ENCODE peak calls at places on chromosome 19, in seven cellular contexts. G is CD4-positive, alpha-beta T cell; A is nephron progenitor cell; B is GM12878; O is fibroblast of mammary gland; Y is pancreas; U is IMR-90. E is an unnamed sample.

GRCh38 chr19:49585023-49585422 is 3.9 kb downstream of the PRRG2 start:
- DNase-seq in G (no peak), A (peak; percentile 68), B (no peak), O (no peak), Y (peak; percentile 46), U (no peak), E (no peak)

GRCh38 chr19:51749979-51750378 is 1.7 kb downstream of the FPR1 start:
- DNase-seq in G (no peak), A (no peak), B (no peak), O (peak; percentile 64), Y (no peak), U (no peak), E (no peak)

GRCh38 chr19:23410155-23410554 is 14.9 kb upstream of the ZNF91 start:
- DNase-seq in G (no peak), A (no peak), B (no peak), O (no peak), Y (no peak), U (no peak), E (no peak)

GRCh38 chr19:6126335-6126974 is 9.0 kb upstream of the ACSBG2 start:
- DNase-seq in G (no peak), A (no peak), B (peak; percentile 71), O (peak; percentile 69), Y (no peak), U (peak; percentile 71), E (no peak)

GRCh38 chr19:46372901-46373572 is 26.1 kb downstream of the PPP5C start:
- DNase-seq in G (no peak), A (no peak), B (no peak), O (peak; percentile 62), Y (no peak), U (no peak), E (no peak)

GRCh38 chr19:781800-782194 is 15.5 kb upstream of the PTBP1 start:
- DNase-seq in G (no peak), A (no peak), B (no peak), O (no peak), Y (no peak), U (no peak), E (no peak)

GRCh38 chr19:58544591-58545285 is 874 bp downstream of the TRIM28 start:
- DNase-seq in G (peak; percentile 78), A (peak; percentile 83), B (no peak), O (peak; percentile 41), Y (peak; percentile 84), U (peak; percentile 47), E (peak; percentile 88)

GRCh38 chr19:33175886-33176669 is 18.1 kb upstream of the LRP3 start:
- DNase-seq in G (peak; percentile 21), A (no peak), B (no peak), O (peak; percentile 22), Y (peak; percentile 49), U (peak; percentile 30), E (no peak)

GRCh38 chr19:1130801-1131717 is 27.3 kb downstream of the GPX4 start:
- DNase-seq in G (peak; percentile 83), A (no peak), B (no peak), O (no peak), Y (no peak), U (no peak), E (no peak)

GRCh38 chr19:40139533-40140287 is 49.0 kb upstream of the ZNF780A start:
- DNase-seq in G (no peak), A (peak; percentile 12), B (no peak), O (peak; percentile 58), Y (no peak), U (peak; percentile 63), E (no peak)

GRCh38 chr19:35055715-35056179 is 14.2 kb downstream of the HPN start:
- DNase-seq in G (no peak), A (no peak), B (no peak), O (no peak), Y (peak; percentile 18), U (no peak), E (no peak)

GRCh38 chr19:7191946-7192691 is 102.1 kb downstream of the INSR start:
- DNase-seq in G (peak; percentile 44), A (no peak), B (no peak), O (peak; percentile 45), Y (no peak), U (no peak), E (no peak)

GRCh38 chr19:2032296-2032941 is 16.9 kb upstream of the BTBD2 start:
- DNase-seq in G (peak; percentile 61), A (no peak), B (no peak), O (peak; percentile 88), Y (peak; percentile 99), U (peak; percentile 65), E (no peak)

GRCh38 chr19:35363001-35363590 is 4.8 kb downstream of the FFAR3 start:
- DNase-seq in G (no peak), A (no peak), B (no peak), O (no peak), Y (no peak), U (no peak), E (no peak)

GRCh38 chr19:12629215-12629614 is 18.5 kb downstream of the ZNF791 start:
- DNase-seq in G (no peak), A (no peak), B (no peak), O (no peak), Y (no peak), U (no peak), E (no peak)

GRCh38 chr19:12623361-12624031 is 12.8 kb downstream of the ZNF791 start:
- DNase-seq in G (no peak), A (no peak), B (no peak), O (no peak), Y (no peak), U (peak; percentile 47), E (no peak)

GRCh38 chr19:12626958-12627357 is 16.2 kb downstream of the ZNF791 start:
- DNase-seq in G (no peak), A (no peak), B (no peak), O (no peak), Y (no peak), U (no peak), E (no peak)

DNA sequence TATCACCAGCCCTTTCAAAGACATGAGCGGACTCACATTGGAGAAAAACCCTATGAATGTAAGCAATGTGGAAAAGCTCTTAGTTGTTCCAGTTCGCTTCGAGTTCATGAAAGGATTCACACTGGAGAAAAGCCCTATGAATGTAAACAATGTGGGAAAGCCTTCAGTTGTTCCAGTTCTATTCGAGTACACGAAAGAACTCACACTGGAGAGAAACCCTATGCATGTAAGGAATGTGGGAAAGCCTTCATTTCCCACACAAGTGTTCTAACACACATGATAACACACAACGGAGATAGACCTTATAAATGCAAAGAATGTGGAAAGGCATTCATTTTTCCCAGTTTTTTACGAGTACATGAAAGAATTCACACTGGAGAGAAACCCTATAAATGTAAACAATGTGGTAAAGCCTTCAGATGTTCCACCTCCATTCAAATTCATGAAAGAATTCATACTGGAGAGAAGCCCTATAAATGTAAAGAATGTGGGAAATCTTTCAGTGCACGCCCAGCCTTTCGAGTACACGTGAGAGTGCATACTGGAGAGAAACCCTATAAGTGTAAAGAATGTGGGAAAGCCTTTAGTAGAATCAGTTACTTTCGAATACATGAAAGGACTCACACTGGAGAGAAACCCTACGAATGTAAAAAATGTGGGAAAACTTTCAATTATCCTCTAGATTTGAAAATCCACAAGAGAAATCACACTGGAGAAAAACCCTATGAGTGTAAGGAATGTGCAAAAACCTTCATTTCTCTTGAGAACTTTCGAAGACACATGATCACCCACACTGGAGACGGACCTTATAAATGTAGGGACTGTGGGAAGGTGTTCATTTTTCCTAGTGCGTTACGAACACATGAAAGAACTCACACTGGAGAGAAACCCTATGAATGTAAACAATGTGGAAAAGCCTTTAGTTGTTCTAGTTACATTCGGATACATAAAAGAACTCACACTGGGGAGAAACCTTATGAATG is 17.6 kb downstream of the ZNF791 start:
- DNase-seq in G (no peak), A (no peak), B (no peak), O (peak; percentile 54), Y (no peak), U (peak; percentile 17), E (no peak)
- TF ChIP-seq CTCF in G (no peak), A (no peak), B (no peak), O (no peak), Y (no peak), U (no peak), E (no peak)

GRCh38 chr19:21468791-21469190 is 36.6 kb upstream of the ZNF429 start:
- DNase-seq in G (no peak), A (no peak), B (no peak), O (no peak), Y (no peak), U (no peak), E (no peak)
- TF ChIP-seq CTCF in G (no peak), A (no peak), B (no peak), O (no peak), Y (no peak), U (no peak), E (no peak)

GRCh38 chr19:19098084-19098702 is 34.4 kb downstream of the SLC25A42 start:
- DNase-seq in G (no peak), A (no peak), B (no peak), O (no peak), Y (no peak), U (no peak), E (no peak)

GRCh38 chr19:19095691-19096090 is 31.9 kb downstream of the SLC25A42 start:
- DNase-seq in G (no peak), A (no peak), B (no peak), O (no peak), Y (no peak), U (no peak), E (no peak)

GRCh38 chr19:19098703-19099632 is 35.2 kb downstream of the SLC25A42 start:
- DNase-seq in G (no peak), A (no peak), B (no peak), O (no peak), Y (no peak), U (no peak), E (no peak)

GRCh38 chr19:19096641-19097627 is 33.1 kb downstream of the SLC25A42 start:
- DNase-seq in G (no peak), A (no peak), B (no peak), O (no peak), Y (no peak), U (no peak), E (no peak)

DNA sequence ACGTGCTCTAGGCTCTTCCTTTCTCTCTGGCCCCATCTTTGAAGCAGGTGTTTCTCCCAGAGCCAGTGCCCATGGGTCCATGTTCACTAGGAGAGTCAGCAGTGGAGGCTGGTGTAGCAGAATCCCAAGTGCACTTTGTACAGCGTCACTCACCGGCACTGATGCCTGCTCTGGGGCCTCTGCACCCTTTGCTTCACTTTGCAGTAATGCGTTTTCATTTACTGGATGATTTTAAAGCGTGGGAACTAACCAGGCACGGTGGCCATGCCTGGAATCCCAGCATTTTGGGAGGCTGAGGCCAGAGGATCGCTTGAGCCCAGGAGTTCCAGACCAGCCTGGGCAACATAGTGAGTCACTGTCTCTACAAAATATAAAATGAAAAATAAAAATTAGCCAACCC is 30.7 kb downstream of the SLC25A42 start:
- DNase-seq in G (no peak), A (no peak), B (no peak), O (no peak), Y (no peak), U (no peak), E (no peak)
- TF ChIP-seq CTCF in G (no peak), A (no peak), B (no peak), O (no peak), Y (no peak), U (no peak), E (no peak)

DNA sequence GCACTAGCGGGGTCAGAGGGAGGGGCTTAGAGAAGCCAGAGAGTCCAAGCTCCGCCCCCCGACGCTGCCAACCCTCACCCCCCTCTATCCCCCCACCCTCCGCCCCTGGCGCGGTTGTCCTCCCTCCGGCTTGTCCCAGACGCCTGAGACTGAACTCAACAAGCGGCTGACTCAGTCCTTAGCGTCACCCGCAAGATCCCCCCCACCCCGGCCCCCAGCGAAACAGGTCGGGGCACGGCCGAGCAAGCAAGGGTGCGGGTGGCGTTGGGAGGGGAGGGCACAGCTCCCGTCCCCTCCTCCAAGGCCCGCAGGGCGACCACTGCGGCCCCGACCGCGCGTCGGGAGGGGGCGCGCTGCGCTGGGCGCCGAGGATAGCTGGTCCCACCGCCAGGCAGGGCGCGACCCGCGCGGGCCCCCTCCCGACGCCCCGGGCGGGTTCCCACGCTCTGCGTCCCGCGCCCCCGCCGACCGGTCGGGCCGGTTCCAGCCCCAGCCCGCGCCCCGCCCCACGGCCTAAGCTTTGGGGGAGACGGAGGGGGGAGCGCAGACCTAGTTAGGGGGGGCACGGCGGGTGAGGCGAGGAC is 5.3 kb downstream of the NOTCH3 start:
- DNase-seq in G (no peak), A (peak; percentile 74), B (no peak), O (peak; percentile 74), Y (peak; percentile 83), U (peak; percentile 61), E (peak; percentile 60)
- TF ChIP-seq CTCF in G (no peak), A (no peak), B (no peak), O (no peak), Y (no peak), U (peak; percentile 42), E (no peak)